ENCODE peak calls at places on chromosomes 2 and 18, in five cellular contexts. R is stimulated activated CD4-positive, alpha-beta T cell treated with anti-CD3 and anti-CD28 coated beads, Interleukin-15, amount 100 ng/mL, for 24 hours; O is RWPE1; U is AG08396; F is epithelial cell of esophagus. B is an unnamed sample.

GRCh38 chr2:24262571-24262970 is 87.7 kb downstream of the FAM228A start:
- DNase-seq in R (no peak), O (no peak), U (no peak), F (no peak), B (no peak)

GRCh38 chr2:58539973-58540372 is 298.8 kb upstream of the FANCL start:
- DNase-seq in R (no peak), O (no peak), U (no peak), F (peak; percentile 78), B (no peak)

GRCh38 chr18:34491719-34492118 is 218.4 kb upstream of the DTNA start:
- DNase-seq in R (no peak), O (no peak), U (no peak), F (no peak), B (no peak)

GRCh38 chr2:69375494-69376353 is 11.3 kb downstream of the GFPT1 start:
- DNase-seq in R (no peak), O (peak; percentile 18), U (no peak), F (peak; percentile 46), B (no peak)

GRCh38 chr18:48885266-48885950 is 65.4 kb downstream of the SMAD7 start:
- DNase-seq in R (no peak), O (no peak), U (no peak), F (no peak), B (no peak)

GRCh38 chr2:108965540-108966299 is 23.3 kb downstream of the EDAR start:
- DNase-seq in R (peak; percentile 46), O (no peak), U (no peak), F (no peak), B (no peak)

GRCh38 chr18:60112369-60112768 is 212.6 kb downstream of the PMAIP1 start:
- DNase-seq in R (no peak), O (peak; percentile 2), U (no peak), F (peak; percentile 74), B (no peak)

GRCh38 chr2:231455890-231456289 is 8.4 kb downstream of the NCL start:
- DNase-seq in R (no peak), O (no peak), U (no peak), F (no peak), B (no peak)

GRCh38 chr18:76686737-76687231 is 135.6 kb upstream of the ZNF236 start:
- DNase-seq in R (peak; percentile 29), O (peak; percentile 59), U (peak; percentile 81), F (peak; percentile 73), B (peak; percentile 58)

GRCh38 chr2:111975819-111976218 is 77.4 kb downstream of the MERTK start:
- DNase-seq in R (no peak), O (no peak), U (no peak), F (peak; percentile 15), B (no peak)

GRCh38 chr18:51149605-51150429 is 47.7 kb downstream of the MEX3C start:
- DNase-seq in R (peak; percentile 50), O (no peak), U (peak; percentile 32), F (peak; percentile 84), B (no peak)

GRCh38 chr2:180625006-180625844 is 355.2 kb upstream of the UBE2E3 start:
- DNase-seq in R (no peak), O (peak; percentile 60), U (peak; percentile 49), F (peak; percentile 62), B (no peak)

GRCh38 chr2:55985406-55985805 is 61.8 kb upstream of the EFEMP1 start:
- DNase-seq in R (no peak), O (no peak), U (no peak), F (no peak), B (peak; percentile 6)

GRCh38 chr2:241354668-241355658 is 1.1 kb upstream of the FARP2 start:
- DNase-seq in R (peak; percentile 84), O (peak; percentile 60), U (peak; percentile 39), F (peak; percentile 95), B (peak; percentile 26)

GRCh38 chr2:138244400-138245001 is 257.1 kb upstream of the SPOPL start:
- DNase-seq in R (no peak), O (no peak), U (peak; percentile 14), F (peak; percentile 30), B (no peak)

GRCh38 chr2:99697811-99698568 is 208.2 kb upstream of the REV1 start:
- DNase-seq in R (no peak), O (peak; percentile 20), U (peak; percentile 83), F (peak; percentile 22), B (no peak)

GRCh38 chr18:14025306-14025940 is 106.8 kb downstream of the ZNF519 start:
- DNase-seq in R (no peak), O (no peak), U (no peak), F (no peak), B (no peak)

GRCh38 chr2:43169987-43170732 is 56.2 kb downstream of the ZFP36L2 start:
- DNase-seq in R (peak; percentile 78), O (no peak), U (no peak), F (no peak), B (peak; percentile 59)

GRCh38 chr2:180442860-180443644 is 436.0 kb upstream of the CWC22 start:
- DNase-seq in R (no peak), O (peak; percentile 6), U (no peak), F (peak; percentile 91), B (no peak)

GRCh38 chr2:12131975-12132374 is 385.5 kb downstream of the LPIN1 start:
- DNase-seq in R (no peak), O (no peak), U (no peak), F (peak; percentile 19), B (no peak)